ENCODE peak calls at places on chromosomes 2 and 18, in six cellular contexts. One of them, this sample, is unnamed.
A peak's percentile ranks its signal among the peaks of the same experiment; 100 is the strongest.

GRCh38 chr2:31270871-31271270 is 36.9 kb downstream of the EHD3 start:
- DNase-seq in PC-9: no peak
- DNase-seq in adrenal gland: no peak
- DNase-seq in left ventricle myocardium inferior: no peak
- DNase-seq in cardiac muscle cell: no peak
- DNase-seq in psoas muscle: no peak
- DNase-seq in this sample: no peak

GRCh38 chr2:47414682-47415458 is 11.9 kb downstream of the MSH2 start:
- DNase-seq in PC-9: no peak
- DNase-seq in adrenal gland: no peak
- DNase-seq in left ventricle myocardium inferior: no peak
- DNase-seq in cardiac muscle cell: no peak
- DNase-seq in psoas muscle: no peak
- DNase-seq in this sample: no peak

GRCh38 chr2:53381271-53381670 is 386.3 kb upstream of the CHAC2 start:
- DNase-seq in PC-9: no peak
- DNase-seq in adrenal gland: no peak
- DNase-seq in left ventricle myocardium inferior: peak; percentile 19
- DNase-seq in cardiac muscle cell: no peak
- DNase-seq in psoas muscle: no peak
- DNase-seq in this sample: no peak

GRCh38 chr2:47026738-47027531 is 111.3 kb upstream of the MCFD2 start:
- DNase-seq in PC-9: peak; percentile 89
- DNase-seq in adrenal gland: no peak
- DNase-seq in left ventricle myocardium inferior: no peak
- DNase-seq in cardiac muscle cell: no peak
- DNase-seq in psoas muscle: no peak
- DNase-seq in this sample: no peak

GRCh38 chr18:74200780-74201179 is 52.5 kb downstream of the TIMM21 start:
- DNase-seq in PC-9: no peak
- DNase-seq in adrenal gland: no peak
- DNase-seq in left ventricle myocardium inferior: no peak
- DNase-seq in cardiac muscle cell: no peak
- DNase-seq in psoas muscle: no peak
- DNase-seq in this sample: no peak

GRCh38 chr2:1744151-1744445 is 217 bp downstream of the PXDN start:
- DNase-seq in PC-9: no peak
- DNase-seq in adrenal gland: peak; percentile 17
- DNase-seq in left ventricle myocardium inferior: no peak
- DNase-seq in cardiac muscle cell: no peak
- DNase-seq in psoas muscle: no peak
- DNase-seq in this sample: no peak

GRCh38 chr18:48517048-48517447 is 21.8 kb upstream of the CTIF start:
- DNase-seq in PC-9: no peak
- DNase-seq in adrenal gland: no peak
- DNase-seq in left ventricle myocardium inferior: no peak
- DNase-seq in cardiac muscle cell: no peak
- DNase-seq in psoas muscle: no peak
- DNase-seq in this sample: no peak

GRCh38 chr2:66569321-66569851 is 134.5 kb downstream of the MEIS1 start:
- DNase-seq in PC-9: no peak
- DNase-seq in adrenal gland: no peak
- DNase-seq in left ventricle myocardium inferior: no peak
- DNase-seq in cardiac muscle cell: peak; percentile 63
- DNase-seq in psoas muscle: no peak
- DNase-seq in this sample: no peak

GRCh38 chr2:230441188-230441897 is 25.3 kb downstream of the SP100 start:
- DNase-seq in PC-9: no peak
- DNase-seq in adrenal gland: no peak
- DNase-seq in left ventricle myocardium inferior: no peak
- DNase-seq in cardiac muscle cell: peak; percentile 76
- DNase-seq in psoas muscle: peak; percentile 34
- DNase-seq in this sample: no peak

GRCh38 chr2:202237787-202238233 is 587 bp downstream of the SUMO1 start:
- DNase-seq in PC-9: no peak
- DNase-seq in adrenal gland: peak; percentile 50
- DNase-seq in left ventricle myocardium inferior: peak; percentile 18
- DNase-seq in cardiac muscle cell: peak; percentile 57
- DNase-seq in psoas muscle: no peak
- DNase-seq in this sample: no peak

GRCh38 chr2:74481432-74481831 is 1.4 kb downstream of the CCDC142 start:
- DNase-seq in PC-9: no peak
- DNase-seq in adrenal gland: no peak
- DNase-seq in left ventricle myocardium inferior: no peak
- DNase-seq in cardiac muscle cell: no peak
- DNase-seq in psoas muscle: no peak
- DNase-seq in this sample: no peak

GRCh38 chr18:10476430-10476829 is 22.0 kb downstream of the APCDD1 start:
- DNase-seq in PC-9: no peak
- DNase-seq in adrenal gland: no peak
- DNase-seq in left ventricle myocardium inferior: no peak
- DNase-seq in cardiac muscle cell: no peak
- DNase-seq in psoas muscle: no peak
- DNase-seq in this sample: no peak

GRCh38 chr2:56168163-56168562 is 15.6 kb upstream of the CCDC85A start:
- DNase-seq in PC-9: no peak
- DNase-seq in adrenal gland: no peak
- DNase-seq in left ventricle myocardium inferior: no peak
- DNase-seq in cardiac muscle cell: peak; percentile 18
- DNase-seq in psoas muscle: no peak
- DNase-seq in this sample: no peak

GRCh38 chr2:234625626-234626253 is 128.9 kb upstream of the ARL4C start:
- DNase-seq in PC-9: no peak
- DNase-seq in adrenal gland: no peak
- DNase-seq in left ventricle myocardium inferior: no peak
- DNase-seq in cardiac muscle cell: no peak
- DNase-seq in psoas muscle: no peak
- DNase-seq in this sample: no peak

GRCh38 chr18:6819332-6819731 is 89.8 kb downstream of the ARHGAP28 start:
- DNase-seq in PC-9: no peak
- DNase-seq in adrenal gland: no peak
- DNase-seq in left ventricle myocardium inferior: no peak
- DNase-seq in cardiac muscle cell: no peak
- DNase-seq in psoas muscle: no peak
- DNase-seq in this sample: no peak

GRCh38 chr2:206981739-206982336 is 42.5 kb downstream of the CPO start:
- DNase-seq in PC-9: no peak
- DNase-seq in adrenal gland: peak; percentile 72
- DNase-seq in left ventricle myocardium inferior: peak; percentile 73
- DNase-seq in cardiac muscle cell: peak; percentile 83
- DNase-seq in psoas muscle: peak; percentile 82
- DNase-seq in this sample: peak; percentile 57

GRCh38 chr2:196183528-196184231 is 12.3 kb upstream of the STK17B start:
- DNase-seq in PC-9: no peak
- DNase-seq in adrenal gland: no peak
- DNase-seq in left ventricle myocardium inferior: no peak
- DNase-seq in cardiac muscle cell: no peak
- DNase-seq in psoas muscle: no peak
- DNase-seq in this sample: no peak

GRCh38 chr2:196183172-196183473 is 11.7 kb upstream of the STK17B start:
- DNase-seq in PC-9: no peak
- DNase-seq in adrenal gland: no peak
- DNase-seq in left ventricle myocardium inferior: no peak
- DNase-seq in cardiac muscle cell: no peak
- DNase-seq in psoas muscle: no peak
- DNase-seq in this sample: no peak

GRCh38 chr2:196182439-196183171 is 11.2 kb upstream of the STK17B start:
- DNase-seq in PC-9: no peak
- DNase-seq in adrenal gland: no peak
- DNase-seq in left ventricle myocardium inferior: no peak
- DNase-seq in cardiac muscle cell: no peak
- DNase-seq in psoas muscle: no peak
- DNase-seq in this sample: no peak

GRCh38 chr2:196184919-196185318 is 13.5 kb upstream of the STK17B start:
- DNase-seq in PC-9: no peak
- DNase-seq in adrenal gland: no peak
- DNase-seq in left ventricle myocardium inferior: no peak
- DNase-seq in cardiac muscle cell: no peak
- DNase-seq in psoas muscle: no peak
- DNase-seq in this sample: no peak

GRCh38 chr2:196181484-196181883 is 10.1 kb upstream of the STK17B start:
- DNase-seq in PC-9: no peak
- DNase-seq in adrenal gland: no peak
- DNase-seq in left ventricle myocardium inferior: no peak
- DNase-seq in cardiac muscle cell: no peak
- DNase-seq in psoas muscle: no peak
- DNase-seq in this sample: no peak
- H3K27ac ChIP-seq in PC-9: no peak overlapping the region
- H3K27ac ChIP-seq in adrenal gland: no peak overlapping the region
- H3K27ac ChIP-seq in left ventricle myocardium inferior: no peak overlapping the region
- H3K27ac ChIP-seq in cardiac muscle cell: no peak overlapping the region
- H3K27ac ChIP-seq in psoas muscle: no peak overlapping the region
- H3K27ac ChIP-seq in this sample: no peak overlapping the region

GRCh38 chr2:102592601-102593000 is 26.8 kb upstream of the SLC9A2 start:
- DNase-seq in PC-9: no peak
- DNase-seq in adrenal gland: peak; percentile 21
- DNase-seq in left ventricle myocardium inferior: no peak
- DNase-seq in cardiac muscle cell: peak; percentile 46
- DNase-seq in psoas muscle: no peak
- DNase-seq in this sample: no peak

GRCh38 chr2:102589444-102589843 is 29.9 kb upstream of the SLC9A2 start:
- DNase-seq in PC-9: no peak
- DNase-seq in adrenal gland: no peak
- DNase-seq in left ventricle myocardium inferior: no peak
- DNase-seq in cardiac muscle cell: no peak
- DNase-seq in psoas muscle: no peak
- DNase-seq in this sample: no peak

GRCh38 chr2:102585704-102586404 is 33.5 kb upstream of the SLC9A2 start:
- DNase-seq in PC-9: peak; percentile 81
- DNase-seq in adrenal gland: no peak
- DNase-seq in left ventricle myocardium inferior: no peak
- DNase-seq in cardiac muscle cell: no peak
- DNase-seq in psoas muscle: no peak
- DNase-seq in this sample: no peak

GRCh38 chr2:102591646-102592045 is 27.7 kb upstream of the SLC9A2 start:
- DNase-seq in PC-9: peak; percentile 46
- DNase-seq in adrenal gland: no peak
- DNase-seq in left ventricle myocardium inferior: no peak
- DNase-seq in cardiac muscle cell: no peak
- DNase-seq in psoas muscle: no peak
- DNase-seq in this sample: no peak

GRCh38 chr2:102588213-102588939 is 31.0 kb upstream of the SLC9A2 start:
- DNase-seq in PC-9: no peak
- DNase-seq in adrenal gland: no peak
- DNase-seq in left ventricle myocardium inferior: no peak
- DNase-seq in cardiac muscle cell: no peak
- DNase-seq in psoas muscle: no peak
- DNase-seq in this sample: no peak
- H3K27ac ChIP-seq in PC-9: no peak overlapping the region
- H3K27ac ChIP-seq in adrenal gland: no peak overlapping the region
- H3K27ac ChIP-seq in left ventricle myocardium inferior: no peak overlapping the region
- H3K27ac ChIP-seq in cardiac muscle cell: no peak overlapping the region
- H3K27ac ChIP-seq in psoas muscle: no peak overlapping the region
- H3K27ac ChIP-seq in this sample: no peak overlapping the region

GRCh38 chr2:144498215-144498614 is 21.7 kb downstream of the ZEB2 start:
- DNase-seq in PC-9: no peak
- DNase-seq in adrenal gland: no peak
- DNase-seq in left ventricle myocardium inferior: no peak
- DNase-seq in cardiac muscle cell: no peak
- DNase-seq in psoas muscle: no peak
- DNase-seq in this sample: no peak
- H3K27ac ChIP-seq in PC-9: no peak overlapping the region
- H3K27ac ChIP-seq in adrenal gland: no peak overlapping the region
- H3K27ac ChIP-seq in left ventricle myocardium inferior: peak overlapping the region; percentile 37
- H3K27ac ChIP-seq in cardiac muscle cell: no peak overlapping the region
- H3K27ac ChIP-seq in psoas muscle: no peak overlapping the region
- H3K27ac ChIP-seq in this sample: peak overlapping the region; percentile 61

DNA sequence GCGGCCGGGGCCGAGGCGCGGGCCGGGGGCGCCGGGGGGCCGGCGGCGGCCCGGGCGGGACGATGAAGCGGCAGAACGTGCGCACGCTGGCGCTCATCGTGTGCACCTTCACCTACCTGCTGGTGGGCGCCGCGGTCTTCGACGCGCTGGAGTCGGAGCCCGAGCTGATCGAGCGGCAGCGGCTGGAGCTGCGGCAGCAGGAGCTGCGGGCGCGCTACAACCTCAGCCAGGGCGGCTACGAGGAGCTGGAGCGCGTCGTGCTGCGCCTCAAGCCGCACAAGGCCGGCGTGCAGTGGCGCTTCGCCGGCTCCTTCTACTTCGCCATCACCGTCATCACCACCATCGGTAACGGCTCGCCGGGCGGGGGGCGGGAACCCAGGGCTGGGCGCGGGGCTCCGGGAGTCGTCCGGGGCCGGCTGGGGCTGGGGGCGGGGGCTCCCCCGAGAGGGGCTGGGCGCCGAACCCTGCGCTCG is 328 bp downstream of the KCNK3 start:
- DNase-seq in PC-9: no peak
- DNase-seq in adrenal gland: no peak
- DNase-seq in left ventricle myocardium inferior: no peak
- DNase-seq in cardiac muscle cell: peak; percentile 59
- DNase-seq in psoas muscle: no peak
- DNase-seq in this sample: peak; percentile 43
- H3K27ac ChIP-seq in PC-9: no peak overlapping the region
- H3K27ac ChIP-seq in adrenal gland: peak overlapping the region; percentile 85
- H3K27ac ChIP-seq in left ventricle myocardium inferior: peak overlapping the region; percentile 23
- H3K27ac ChIP-seq in cardiac muscle cell: no peak overlapping the region
- H3K27ac ChIP-seq in psoas muscle: no peak overlapping the region
- H3K27ac ChIP-seq in this sample: no peak overlapping the region

DNA sequence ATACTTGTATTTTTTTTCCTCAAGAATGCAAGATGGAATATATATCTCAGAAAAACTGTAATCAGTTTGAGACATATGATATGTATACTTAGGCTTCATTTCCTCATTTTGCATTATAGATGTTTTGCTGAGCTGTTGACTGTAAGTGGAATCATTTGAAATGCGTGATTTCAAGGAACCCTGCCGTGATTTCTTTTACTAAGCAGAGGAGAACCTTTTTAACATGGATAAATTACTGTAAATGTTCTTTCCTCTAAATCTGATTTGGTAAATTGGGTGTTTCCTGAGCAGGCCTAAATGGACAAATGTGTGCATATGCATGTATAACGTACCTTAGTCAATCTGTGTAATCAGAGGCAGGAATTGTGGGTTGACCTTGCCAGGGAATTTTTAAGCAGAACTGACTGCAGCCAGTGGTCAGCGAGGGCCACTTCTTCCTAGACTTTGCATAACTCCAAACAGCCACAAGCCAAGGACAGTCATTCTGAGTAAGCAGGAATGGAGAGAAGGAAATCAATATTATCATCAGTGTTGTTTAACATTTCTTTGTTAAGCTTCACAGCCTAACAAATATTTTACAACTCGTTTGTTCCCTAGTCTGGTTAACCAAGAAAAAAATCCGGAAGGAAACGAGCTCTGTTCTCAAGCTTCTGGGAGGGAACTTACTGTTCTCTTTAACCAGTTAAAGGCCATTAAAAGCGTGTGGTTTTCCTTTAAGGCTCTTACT is 191.7 kb upstream of the ATP5MC3 start:
- DNase-seq in PC-9: peak; percentile 62
- DNase-seq in adrenal gland: peak; percentile 35
- DNase-seq in left ventricle myocardium inferior: no peak
- DNase-seq in cardiac muscle cell: peak; percentile 3
- DNase-seq in psoas muscle: no peak
- DNase-seq in this sample: no peak
- H3K27ac ChIP-seq in PC-9: no peak overlapping the region
- H3K27ac ChIP-seq in adrenal gland: no peak overlapping the region
- H3K27ac ChIP-seq in left ventricle myocardium inferior: no peak overlapping the region
- H3K27ac ChIP-seq in cardiac muscle cell: no peak overlapping the region
- H3K27ac ChIP-seq in psoas muscle: no peak overlapping the region
- H3K27ac ChIP-seq in this sample: no peak overlapping the region